ENCODE peak calls at places on chromosomes 2 and 18, in nine cellular contexts. R, L, G, Q, I, M, P, H and Z are unnamed samples.

GRCh38 chr2:91477731-91478672 is 2786.5 kb downstream of the RPIA start:
- DNase-seq in R (peak), L (peak), G (no peak), Q (no peak), I (peak), M (peak), P (no peak), H (peak), Z (no peak)

GRCh38 chr18:62827397-62827796 is 112.1 kb downstream of the PHLPP1 start:
- DNase-seq in R (no peak), L (no peak), G (no peak), Q (no peak), I (no peak), M (no peak), P (no peak), H (no peak), Z (no peak)

GRCh38 chr2:85583667-85584353 is 421 bp upstream of the VAMP5 start:
- DNase-seq in R (no peak), L (no peak), G (no peak), Q (no peak), I (no peak), M (no peak), P (no peak), H (no peak), Z (no peak)

GRCh38 chr2:56889738-56890137 is 705.9 kb downstream of the CCDC85A start:
- DNase-seq in R (no peak), L (no peak), G (no peak), Q (no peak), I (no peak), M (no peak), P (no peak), H (no peak), Z (no peak)

GRCh38 chr2:178280261-178280852 is 86.0 kb downstream of the OSBPL6 start:
- DNase-seq in R (no peak), L (peak), G (no peak), Q (peak), I (no peak), M (no peak), P (no peak), H (no peak), Z (peak)

GRCh38 chr2:85273732-85274731 is 53.8 kb downstream of the TGOLN2 start:
- DNase-seq in R (no peak), L (peak), G (no peak), Q (no peak), I (no peak), M (no peak), P (no peak), H (no peak), Z (no peak)

GRCh38 chr2:48619526-48619925 is 1.9 kb downstream of the GTF2A1L start:
- DNase-seq in R (no peak), L (no peak), G (no peak), Q (no peak), I (no peak), M (no peak), P (no peak), H (no peak), Z (no peak)

GRCh38 chr2:188659656-188660406 is 314.3 kb upstream of the COL3A1 start:
- DNase-seq in R (no peak), L (peak), G (no peak), Q (peak), I (no peak), M (no peak), P (no peak), H (no peak), Z (no peak)

GRCh38 chr2:12316464-12316863 is 400.3 kb upstream of the TRIB2 start:
- DNase-seq in R (no peak), L (no peak), G (no peak), Q (no peak), I (no peak), M (no peak), P (no peak), H (no peak), Z (no peak)

GRCh38 chr2:127039387-127040031 is 67.4 kb downstream of the BIN1 start:
- DNase-seq in R (no peak), L (no peak), G (no peak), Q (no peak), I (no peak), M (peak), P (no peak), H (no peak), Z (no peak)

GRCh38 chr2:134218928-134219707 is 34.8 kb upstream of the MGAT5 start:
- DNase-seq in R (no peak), L (no peak), G (peak), Q (no peak), I (no peak), M (no peak), P (peak), H (no peak), Z (no peak)

GRCh38 chr2:212549463-212549862 is 10.9 kb upstream of the ERBB4 start:
- DNase-seq in R (no peak), L (no peak), G (no peak), Q (no peak), I (no peak), M (no peak), P (no peak), H (no peak), Z (no peak)

GRCh38 chr18:23703057-23703986 is 14.1 kb downstream of the LAMA3 start:
- DNase-seq in R (no peak), L (peak), G (no peak), Q (peak), I (no peak), M (no peak), P (no peak), H (no peak), Z (peak)